ENCODE peak calls at places on chromosomes 13 and 19, in eight cellular contexts. U is CD8-positive, alpha-beta T cell; P is OCI-LY7; V is epithelial cell of esophagus; T is breast epithelium; Q is retinal pigment epithelial cell; J is cardiac fibroblast; M is A673. O is an unnamed sample.

GRCh38 chr19:42092350-42092749 is 16.4 kb downstream of the ZNF574 start:
- DNase-seq in U (peak), P (peak), V (peak), T (no peak), Q (no peak), J (peak), M (peak), O (no peak)

GRCh38 chr19:46069841-46070341 is 29.1 kb upstream of the IGFL4 start:
- DNase-seq in U (no peak), P (no peak), V (peak), T (no peak), Q (peak), J (peak), M (no peak), O (no peak)

GRCh38 chr19:49823472-49823871 is 5.4 kb downstream of the MED25 start:
- DNase-seq in U (no peak), P (peak), V (no peak), T (no peak), Q (no peak), J (no peak), M (no peak), O (no peak)

GRCh38 chr19:50459638-50460037 is 16.7 kb upstream of the EMC10 start:
- DNase-seq in U (no peak), P (no peak), V (no peak), T (no peak), Q (no peak), J (no peak), M (no peak), O (no peak)

GRCh38 chr13:26458196-26458734 is 99.2 kb upstream of the WASF3 start:
- DNase-seq in U (no peak), P (no peak), V (no peak), T (no peak), Q (no peak), J (no peak), M (no peak), O (no peak)

GRCh38 chr19:1076951-1077350 is 10.0 kb downstream of the ARHGAP45 start:
- DNase-seq in U (peak), P (peak), V (peak), T (peak), Q (no peak), J (no peak), M (no peak), O (no peak)

GRCh38 chr13:29170451-29171082 is 350.4 kb downstream of the MTUS2 start:
- DNase-seq in U (no peak), P (no peak), V (no peak), T (no peak), Q (no peak), J (no peak), M (peak), O (no peak)

GRCh38 chr13:48483589-48483988 is 49.3 kb downstream of the RCBTB2 start:
- DNase-seq in U (no peak), P (no peak), V (no peak), T (no peak), Q (no peak), J (no peak), M (no peak), O (no peak)

GRCh38 chr19:9885077-9885552 is 50.0 kb downstream of the PIN1 start:
- DNase-seq in U (no peak), P (no peak), V (no peak), T (no peak), Q (no peak), J (peak), M (peak), O (no peak)

GRCh38 chr13:85930108-85930507 is 130.9 kb upstream of the SLITRK6 start:
- DNase-seq in U (no peak), P (no peak), V (no peak), T (no peak), Q (no peak), J (no peak), M (no peak), O (no peak)

GRCh38 chr19:34838753-34839431 is 65.9 kb upstream of the ZNF599 start:
- DNase-seq in U (no peak), P (no peak), V (peak), T (no peak), Q (no peak), J (peak), M (peak), O (no peak)

GRCh38 chr13:77062097-77062496 is 35.1 kb upstream of the FBXL3 start:
- DNase-seq in U (no peak), P (no peak), V (no peak), T (no peak), Q (no peak), J (no peak), M (no peak), O (no peak)

GRCh38 chr19:17266026-17266425 is 1.2 kb upstream of the BABAM1 start:
- DNase-seq in U (no peak), P (no peak), V (no peak), T (no peak), Q (no peak), J (no peak), M (no peak), O (no peak)

GRCh38 chr19:17264641-17264979 is at the start of gene USHBP1:
- DNase-seq in U (no peak), P (peak), V (no peak), T (no peak), Q (no peak), J (no peak), M (no peak), O (no peak)

GRCh38 chr19:17266589-17266974 is 661 bp upstream of the BABAM1 start:
- DNase-seq in U (no peak), P (no peak), V (no peak), T (no peak), Q (no peak), J (no peak), M (no peak), O (no peak)

GRCh38 chr19:17262557-17262956 is 2.0 kb downstream of the USHBP1 start:
- DNase-seq in U (no peak), P (no peak), V (no peak), T (no peak), Q (no peak), J (no peak), M (no peak), O (no peak)

GRCh38 chr19:17263712-17264640 is 569 bp downstream of the USHBP1 start:
- DNase-seq in U (no peak), P (no peak), V (no peak), T (no peak), Q (no peak), J (no peak), M (no peak), O (no peak)
- H3K4me3 ChIP-seq in U (no peak), P (peak), V (no peak), T (peak), Q (no peak), J (no peak), M (no peak), O (no peak)

DNA sequence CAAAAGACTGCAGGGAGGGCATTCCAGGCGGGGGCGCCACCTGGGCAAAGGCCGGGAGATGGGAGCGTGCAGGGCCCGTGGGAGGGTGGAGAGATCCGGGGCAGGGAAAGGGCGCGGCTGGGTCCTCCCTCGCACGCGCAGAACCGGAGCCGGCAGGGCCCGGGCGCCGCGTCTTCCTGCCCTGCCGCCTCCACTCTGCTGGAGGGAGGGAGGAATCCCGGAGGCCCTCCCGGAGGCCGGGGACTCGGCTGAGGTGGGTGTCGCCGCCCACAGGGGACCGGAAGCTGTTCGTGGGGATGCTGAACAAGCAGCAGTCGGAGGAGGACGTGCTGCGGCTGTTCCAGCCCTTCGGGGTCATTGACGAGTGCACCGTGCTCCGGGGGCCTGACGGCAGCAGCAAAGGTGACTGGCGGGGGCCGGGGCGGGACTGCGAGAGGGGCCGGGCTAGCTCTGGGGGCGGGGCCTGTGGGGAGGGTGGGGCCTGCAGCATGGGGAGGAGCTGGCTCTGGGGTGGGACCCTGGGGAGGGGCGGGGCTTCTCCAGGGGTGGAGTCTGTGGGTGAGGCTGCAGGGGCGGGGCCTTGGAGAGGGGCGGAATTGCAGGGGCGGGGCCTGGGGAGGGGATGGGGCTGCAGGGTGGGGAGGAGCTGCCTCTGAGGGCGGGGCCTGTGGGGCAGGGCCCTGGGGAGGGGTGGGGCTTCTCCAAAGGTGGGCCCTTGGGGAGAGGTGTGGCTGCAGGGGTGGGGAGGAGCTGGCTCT is 51.3 kb downstream of the CELF5 start:
- DNase-seq in U (peak), P (peak), V (peak), T (peak), Q (peak), J (peak), M (peak), O (no peak)
- TF ChIP-seq CTCF in U (peak), P (peak), V (no peak), T (no peak), Q (no peak), J (no peak), M (peak), O (peak)

DNA sequence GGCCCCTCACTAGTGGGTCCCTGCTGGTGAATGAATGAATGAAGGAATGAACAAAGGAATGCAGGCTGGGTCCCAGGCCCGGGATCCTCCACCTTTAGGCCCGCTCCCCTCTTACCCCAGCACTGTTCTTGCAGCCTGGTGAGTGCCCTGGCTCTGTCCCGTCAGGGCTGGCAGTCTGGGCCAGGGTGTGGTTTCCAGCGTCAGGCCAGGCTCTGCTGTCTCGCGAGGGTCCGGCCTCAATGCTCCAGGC is 317 bp downstream of the LYL1 start:
- DNase-seq in U (no peak), P (no peak), V (no peak), T (no peak), Q (no peak), J (no peak), M (no peak), O (no peak)
- H3K4me3 ChIP-seq in U (peak), P (peak), V (peak), T (peak), Q (peak), J (peak), M (no peak), O (no peak)

DNA sequence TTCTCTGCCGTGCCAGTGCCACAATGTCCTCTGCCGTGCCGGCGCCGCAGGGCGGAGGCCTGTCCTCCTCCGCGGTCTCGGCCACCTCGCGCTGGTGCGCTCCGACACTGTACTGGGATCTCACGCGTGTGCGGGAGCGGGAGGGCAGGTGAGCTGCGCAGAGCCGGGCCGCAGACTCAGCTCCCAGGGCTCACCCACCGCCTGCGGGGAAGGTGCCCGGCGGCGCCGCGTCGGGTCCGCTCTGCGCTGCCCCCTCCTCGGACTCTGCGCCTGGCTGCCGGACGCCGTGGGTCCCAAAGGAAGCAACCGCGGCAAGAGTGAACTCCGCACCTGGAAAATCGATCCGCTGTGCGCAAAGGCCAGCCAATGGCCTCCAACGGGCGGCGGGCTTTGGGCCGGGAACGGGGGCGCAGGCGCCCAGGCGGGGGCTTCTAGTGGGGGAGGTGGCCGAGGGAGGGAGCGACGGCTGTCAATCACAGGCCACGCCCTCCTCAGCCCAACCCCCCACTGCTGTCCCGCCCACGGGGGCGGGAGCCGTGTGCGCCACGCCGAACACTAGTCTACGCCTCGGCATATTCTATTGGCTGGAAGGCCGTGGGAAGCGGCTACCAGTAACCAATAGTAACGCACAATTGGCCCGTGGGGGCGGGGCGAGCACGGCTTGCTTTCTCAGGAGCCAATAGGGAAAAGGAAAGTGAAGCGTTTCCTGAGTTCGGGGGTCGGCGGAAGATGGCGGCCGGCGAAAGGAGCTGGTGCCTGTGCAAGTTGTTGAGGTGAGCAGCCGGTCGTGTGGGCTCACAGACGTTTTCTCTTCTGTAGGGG is at the start of gene ALG11:
- DNase-seq in U (peak), P (peak), V (peak), T (peak), Q (peak), J (peak), M (peak), O (peak)
- TF ChIP-seq CTCF in U (no peak), P (no peak), V (no peak), T (no peak), Q (no peak), J (no peak), M (no peak), O (no peak)